ENCODE peak calls at places on chromosome X, in five cellular contexts. Z, W, C, X and F are unnamed samples.

GRCh38 chrX:43785930-43786591 is 96.2 kb downstream of the MAOB start:
- DNase-seq in W (no peak), C (no peak), X (no peak), Z (no peak), F (no peak)

GRCh38 chrX:45801554-45801953 is 600.9 kb upstream of the DIPK2B start:
- DNase-seq in C (no peak), Z (peak), X (peak), W (peak), F (no peak)

GRCh38 chrX:46673596-46673995 is 85.3 kb downstream of the SLC9A7 start:
- DNase-seq in X (no peak), W (no peak), Z (no peak), C (no peak), F (no peak)

GRCh38 chrX:122565952-122566351 is 618.1 kb upstream of the GRIA3 start:
- DNase-seq in W (peak), X (peak), C (peak), Z (peak), F (peak)

GRCh38 chrX:48045410-48046311 is 25.8 kb downstream of the ZNF630 start:
- DNase-seq in X (peak), Z (peak), C (peak), W (peak), F (peak)

GRCh38 chrX:110310896-110311295 is 7.0 kb downstream of the AMMECR1 start:
- DNase-seq in X (no peak), W (no peak), Z (no peak), C (no peak), F (no peak)

GRCh38 chrX:55487143-55487542 is 2.5 kb downstream of the USP51 start:
- DNase-seq in Z (no peak), W (no peak), X (no peak), C (no peak), F (no peak)

GRCh38 chrX:23742174-23742692 is 843 bp downstream of the ACOT9 start:
- DNase-seq in X (peak), W (peak), Z (peak), C (no peak), F (peak)

GRCh38 chrX:154401918-154402621 is 3.9 kb downstream of the RPL10 start:
- DNase-seq in X (no peak), Z (no peak), W (no peak), C (no peak), F (no peak)

GRCh38 chrX:155434906-155435743 is 23.3 kb downstream of the F8A3 start:
- DNase-seq in C (peak), Z (no peak), X (no peak), W (no peak), F (no peak)

GRCh38 chrX:151488677-151489076 is 74.8 kb upstream of the PASD1 start:
- DNase-seq in Z (no peak), W (no peak), X (no peak), C (no peak), F (no peak)

GRCh38 chrX:153925739-153926593 is at the start of gene ARHGAP4:
- DNase-seq in X (no peak), Z (no peak), C (no peak), W (no peak), F (no peak)

GRCh38 chrX:131202766-131203165 is 86.3 kb downstream of the IGSF1 start:
- DNase-seq in Z (no peak), C (no peak), X (no peak), W (no peak), F (no peak)

GRCh38 chrX:153755136-153755535 is 8.9 kb upstream of the PLXNB3 start:
- DNase-seq in W (no peak), X (no peak), C (no peak), Z (no peak), F (no peak)

GRCh38 chrX:45445745-45446412 is 245.2 kb upstream of the DIPK2B start:
- DNase-seq in X (peak), Z (peak), C (no peak), W (peak), F (peak)

GRCh38 chrX:2664497-2664896 is 26.6 kb upstream of the CD99 start:
- DNase-seq in W (peak), Z (peak), X (peak), C (peak), F (peak)

GRCh38 chrX:110310000-110310790 is 7.7 kb downstream of the AMMECR1 start:
- DNase-seq in X (no peak), C (no peak), Z (no peak), W (no peak), F (no peak)

GRCh38 chrX:154002215-154002719 is 17.4 kb downstream of the IRAK1 start:
- DNase-seq in W (peak), C (peak), X (no peak), Z (peak), F (peak)

GRCh38 chrX:153939573-153939972 is 4.7 kb upstream of the NAA10 start:
- DNase-seq in Z (no peak), W (no peak), C (no peak), X (no peak), F (no peak)

GRCh38 chrX:68876731-68877130 is 47.9 kb downstream of the EFNB1 start:
- DNase-seq in W (no peak), X (no peak), C (no peak), Z (no peak), F (no peak)

GRCh38 chrX:74262472-74263209 is 41.3 kb upstream of the ZCCHC13 start:
- DNase-seq in X (no peak), W (no peak), C (no peak), Z (no peak), F (no peak)

GRCh38 chrX:129980043-129980442 is 2.4 kb upstream of the BCORL1 start:
- DNase-seq in Z (no peak), X (no peak), C (no peak), W (no peak), F (no peak)

GRCh38 chrX:54049801-54050200 is 5.5 kb upstream of the PHF8 start:
- DNase-seq in X (no peak), C (no peak), W (no peak), Z (no peak), F (no peak)

GRCh38 chrX:129779747-129780146 is at the start of gene SASH3:
- DNase-seq in Z (no peak), C (peak), W (no peak), X (no peak), F (no peak)

GRCh38 chrX:129108936-129109335 is 414.4 kb downstream of the SMARCA1 start:
- DNase-seq in C (no peak), Z (no peak), W (no peak), X (no peak), F (no peak)

GRCh38 chrX:23478056-23478455 is 143.4 kb downstream of the PTCHD1 start:
- DNase-seq in W (no peak), Z (no peak), C (no peak), X (peak), F (no peak)

GRCh38 chrX:139293991-139294390 is 236.5 kb upstream of the F9 start:
- DNase-seq in W (no peak), Z (no peak), C (no peak), X (no peak), F (no peak)

GRCh38 chrX:65581661-65582339 is 47.2 kb upstream of the LAS1L start:
- DNase-seq in C (peak), W (peak), Z (peak), X (peak), F (no peak)

GRCh38 chrX:38987135-38987780 is 186.0 kb downstream of the MID1IP1 start:
- DNase-seq in W (no peak), X (no peak), Z (no peak), C (no peak), F (no peak)

GRCh38 chrX:123860983-123861382 is 1.1 kb downstream of the XIAP start:
- DNase-seq in C (no peak), X (peak), Z (peak), W (peak), F (no peak)

GRCh38 chrX:78092296-78092695 is 11.8 kb upstream of the PGK1 start:
- DNase-seq in Z (peak), C (no peak), W (peak), X (peak), F (no peak)

GRCh38 chrX:96971812-96972211 is 88.1 kb downstream of the RPA4 start:
- DNase-seq in W (no peak), X (no peak), C (no peak), Z (no peak), F (no peak)

GRCh38 chrX:16852617-16853179 is 17.5 kb downstream of the RBBP7 start:
- DNase-seq in W (no peak), Z (no peak), X (no peak), C (no peak), F (no peak)

GRCh38 chrX:104430720-104431119 is 135.3 kb upstream of the IL1RAPL2 start:
- DNase-seq in W (no peak), C (no peak), Z (no peak), X (no peak), F (no peak)

GRCh38 chrX:39477438-39478120 is 620.2 kb downstream of the BCOR start:
- DNase-seq in Z (peak), C (peak), W (peak), X (peak), F (no peak)

GRCh38 chrX:120759685-120760084 is 116.0 kb downstream of the CT47B1 start:
- DNase-seq in Z (no peak), C (no peak), X (no peak), W (no peak), F (no peak)

GRCh38 chrX:47179221-47179927 is 14.3 kb upstream of the UBA1 start:
- DNase-seq in C (peak), X (no peak), W (peak), Z (peak), F (no peak)

GRCh38 chrX:9626379-9626778 is 139.3 kb downstream of the GPR143 start:
- DNase-seq in Z (no peak), W (peak), X (no peak), C (no peak), F (no peak)

DNA sequence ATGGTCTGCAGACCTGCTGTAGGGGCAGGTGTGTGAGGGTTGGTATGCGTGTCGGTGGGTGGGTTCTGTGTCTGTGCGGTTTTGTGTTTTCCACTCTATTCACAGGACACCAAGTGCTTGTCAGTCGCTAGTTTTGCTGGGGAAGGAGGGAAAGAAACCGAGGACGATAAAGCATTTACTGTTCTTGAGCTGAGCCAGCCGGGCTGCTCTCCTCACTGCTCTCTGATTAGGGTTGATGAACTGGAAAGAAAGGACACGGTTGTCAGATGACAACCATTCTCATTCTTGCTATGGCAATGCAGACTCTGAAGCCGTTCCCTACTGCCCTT is 808 bp downstream of the EGFL6 start:
- DNase-seq in Z (no peak), X (no peak), C (no peak), W (no peak), F (no peak)
- H3K4me3 ChIP-seq in Z (no peak), X (no peak), C (peak), W (no peak), F (no peak)

GRCh38 chrX:15718283-15718970 is 19.6 kb upstream of the CA5B start:
- DNase-seq in X (no peak), Z (no peak), W (no peak), C (no peak), F (no peak)

GRCh38 chrX:15723887-15724517 is 14.1 kb upstream of the CA5B start:
- DNase-seq in W (no peak), X (no peak), C (no peak), Z (no peak), F (no peak)

GRCh38 chrX:15714529-15714928 is 23.5 kb upstream of the CA5B start:
- DNase-seq in C (peak), X (no peak), W (no peak), Z (no peak), F (no peak)

GRCh38 chrX:15721911-15722310 is 16.2 kb upstream of the CA5B start:
- DNase-seq in W (peak), C (no peak), X (no peak), Z (no peak), F (no peak)

DNA sequence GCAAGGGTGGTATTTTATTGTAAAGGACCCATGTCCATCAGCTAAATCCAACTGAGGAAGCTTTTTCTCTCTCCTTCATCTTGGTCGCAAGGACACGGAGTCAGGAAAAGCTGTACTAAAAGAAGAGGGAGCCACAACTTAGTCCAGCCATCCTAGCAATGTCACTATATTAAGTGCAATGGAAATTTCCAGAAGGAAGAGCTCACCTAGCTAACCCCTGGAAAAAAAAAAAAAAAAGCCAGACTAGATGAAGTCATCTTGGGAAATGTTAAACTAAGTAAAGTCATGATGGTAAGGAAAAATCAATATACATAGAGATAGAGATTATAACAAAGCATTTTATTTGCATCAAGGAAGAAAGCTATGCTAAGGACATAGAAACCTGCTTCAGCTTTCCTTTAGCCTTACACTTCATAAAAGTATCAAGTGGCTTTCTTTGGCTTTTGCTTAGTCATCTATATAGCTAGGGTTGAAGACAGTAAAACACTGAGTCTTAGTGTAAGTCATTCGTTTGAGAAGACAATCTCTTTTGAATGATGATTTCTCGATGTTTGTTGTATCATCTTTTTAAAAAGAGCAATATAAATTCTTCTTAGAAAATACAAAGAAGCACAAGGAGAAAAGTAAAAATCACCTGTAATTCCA is 18.6 kb upstream of the CA5B start:
- DNase-seq in Z (no peak), X (no peak), W (no peak), C (no peak), F (no peak)
- H3K4me3 ChIP-seq in Z (no peak), X (no peak), W (no peak), C (no peak), F (no peak)

GRCh38 chrX:136201601-136202000 is 49.6 kb downstream of the MAP7D3 start:
- DNase-seq in W (no peak), C (no peak), Z (no peak), X (no peak), F (no peak)
- H3K4me3 ChIP-seq in W (no peak), C (peak), Z (no peak), X (no peak), F (no peak)

DNA sequence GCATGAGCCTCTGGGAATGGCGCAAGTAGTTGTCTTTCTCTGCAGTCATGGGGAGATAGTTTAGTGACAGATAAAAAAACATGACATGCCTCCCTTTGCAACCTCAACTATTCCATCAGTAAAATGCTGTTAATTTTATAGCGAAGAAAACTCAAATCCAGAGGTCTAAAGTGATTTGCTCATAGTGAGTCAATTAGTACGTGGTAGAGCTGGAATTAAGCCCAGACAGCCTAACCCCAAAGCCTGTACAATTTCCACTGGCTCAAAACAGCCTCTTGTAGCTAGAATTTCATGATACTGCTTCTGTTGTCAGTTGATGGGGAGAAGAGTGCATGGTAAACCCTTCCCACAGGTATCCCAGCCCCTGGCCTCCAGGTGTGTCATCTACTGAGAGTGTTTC is 81.3 kb upstream of the TRPC5 start:
- DNase-seq in W (peak), C (no peak), Z (no peak), X (no peak), F (no peak)
- H3K4me3 ChIP-seq in W (no peak), C (no peak), Z (no peak), X (no peak), F (no peak)

DNA sequence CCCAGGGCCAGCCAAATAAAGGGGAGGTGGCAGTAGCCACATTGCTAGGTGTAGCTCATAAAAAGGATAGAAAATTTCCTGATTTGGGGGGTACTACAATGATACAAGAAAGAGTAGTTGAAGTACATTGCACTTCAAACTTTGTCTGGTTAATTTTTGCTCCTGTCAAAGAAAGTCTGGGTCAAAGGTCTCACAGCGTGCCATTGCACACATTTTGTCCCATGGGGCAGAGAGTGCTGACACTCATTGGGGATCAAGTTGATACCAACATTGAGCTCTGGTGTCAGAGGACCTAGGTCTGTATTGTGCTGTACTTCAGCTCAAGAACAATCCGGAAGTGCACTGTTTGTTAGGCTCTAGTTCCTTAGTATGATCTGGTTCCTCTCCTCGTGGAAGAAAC is 229.2 kb upstream of the AGTR2 start:
- DNase-seq in W (no peak), X (no peak), C (no peak), Z (no peak), F (no peak)
- H3K4me3 ChIP-seq in W (no peak), X (no peak), C (no peak), Z (no peak), F (no peak)

GRCh38 chrX:148380614-148381561 is 119.5 kb upstream of the AFF2 start:
- DNase-seq in X (no peak), W (no peak), C (no peak), Z (no peak), F (peak)
- H3K4me3 ChIP-seq in X (no peak), W (no peak), C (peak), Z (no peak), F (no peak)

GRCh38 chrX:105821471-105822081 is 763 bp upstream of the NRK start:
- DNase-seq in X (peak), C (no peak), W (peak), Z (peak), F (peak)

GRCh38 chrX:105823092-105823454 is 734 bp downstream of the NRK start:
- DNase-seq in W (no peak), C (no peak), Z (no peak), X (no peak), F (no peak)

GRCh38 chrX:105820247-105820646 is 2.1 kb upstream of the NRK start:
- DNase-seq in Z (no peak), C (no peak), W (no peak), X (no peak), F (no peak)

GRCh38 chrX:105816517-105816916 is 5.8 kb upstream of the NRK start:
- DNase-seq in Z (no peak), C (no peak), X (no peak), W (no peak), F (no peak)

DNA sequence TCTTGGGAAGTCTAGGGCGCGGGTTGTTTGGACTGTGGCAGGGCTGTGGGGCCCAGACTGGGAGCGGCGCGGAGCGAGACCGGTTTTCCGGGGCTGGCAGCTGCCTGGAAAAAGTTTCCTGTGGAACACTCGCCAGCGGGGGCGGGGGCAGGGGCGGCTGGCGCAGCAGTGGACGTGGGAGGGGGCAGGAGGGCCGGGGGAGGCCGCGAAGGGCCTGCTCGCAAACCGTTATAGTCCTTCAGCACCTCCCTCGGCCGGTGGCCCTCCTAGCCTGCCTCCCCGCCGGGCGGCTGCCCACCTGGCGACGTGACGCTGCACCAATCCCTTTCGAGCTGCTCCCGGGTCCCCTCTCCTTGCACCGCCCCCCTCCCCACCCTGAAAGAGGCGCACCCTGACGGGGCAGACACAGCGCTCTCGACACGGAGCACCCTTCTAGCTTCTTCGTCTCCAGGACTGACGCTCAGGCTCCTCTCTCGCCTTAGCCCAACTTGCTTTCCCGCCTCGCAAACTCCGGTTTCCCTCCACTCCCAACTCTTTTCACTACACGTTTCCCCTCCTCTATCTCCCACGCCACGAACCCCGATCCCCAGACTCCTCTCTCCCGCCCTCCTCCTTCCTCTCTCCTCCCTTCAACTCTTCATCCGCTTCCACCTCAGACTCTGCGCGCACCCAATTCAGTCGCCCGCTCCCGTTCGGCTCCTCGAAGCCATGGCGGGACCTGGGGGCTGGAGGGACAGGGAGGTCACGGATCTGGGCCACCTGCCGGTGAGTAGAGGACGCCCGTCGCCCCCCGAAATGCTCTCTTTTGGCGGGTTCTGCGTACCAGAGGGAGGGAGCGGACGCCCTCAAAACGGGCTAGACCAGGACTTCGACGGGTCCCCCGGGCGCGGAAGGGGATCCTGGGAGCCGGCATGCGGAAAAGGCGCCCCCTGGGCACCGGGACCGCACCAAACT is at the start of gene NRK:
- DNase-seq in X (peak), Z (peak), C (peak), W (peak), F (no peak)
- H3K4me3 ChIP-seq in X (peak), Z (peak), C (peak), W (peak), F (peak)

GRCh38 chrX:52261463-52262194 is 76.9 kb downstream of the MAGED4 start:
- DNase-seq in C (peak), Z (peak), W (peak), X (peak), F (peak)
- H3K4me3 ChIP-seq in C (peak), Z (peak), W (peak), X (peak), F (peak)

GRCh38 chrX:13666836-13667235 is 13.9 kb downstream of the TCEANC start:
- DNase-seq in X (no peak), W (no peak), Z (peak), C (peak), F (no peak)

GRCh38 chrX:13673016-13673415 is 15.9 kb upstream of the RAB9A start:
- DNase-seq in W (no peak), C (no peak), Z (no peak), X (no peak), F (no peak)

GRCh38 chrX:13667940-13668339 is 15.0 kb downstream of the TCEANC start:
- DNase-seq in C (no peak), X (no peak), Z (no peak), W (no peak), F (no peak)

GRCh38 chrX:13670197-13670596 is 17.3 kb downstream of the TCEANC start:
- DNase-seq in Z (no peak), C (no peak), W (no peak), X (no peak), F (no peak)

GRCh38 chrX:13669246-13669689 is 16.3 kb downstream of the TCEANC start:
- DNase-seq in Z (peak), C (peak), W (peak), X (peak), F (peak)
- H3K4me3 ChIP-seq in Z (no peak), C (peak), W (no peak), X (no peak), F (no peak)